ENCODE peak calls at places on chromosomes 2 and 18, in nine cellular contexts. U is T-helper 1 cell; T is PC-3; M is activated naive CD4-positive, alpha-beta T cell treated with Interleukin-2 at 50 U/mL for 16 hours; I is NCI-H1092; B is GM20000; R is T-cell; X is nephron progenitor cell; S is stimulated activated CD8-positive, alpha-beta memory T cell treated with anti-CD3 and anti-CD28 coated beads, Interleukin-15, amount 100 ng/mL, for 4 hours. L is an unnamed sample.

GRCh38 chr2:110678457-110679336 is 834 bp upstream of the BUB1 start:
- DNase-seq in I (peak), U (no peak), M (peak), B (peak), T (peak), S (no peak), R (no peak), X (peak), L (no peak)

GRCh38 chr2:218582085-218582484 is 13.4 kb downstream of the CNOT9 start:
- DNase-seq in T (peak), M (no peak), X (no peak), I (no peak), S (no peak), U (no peak), B (peak), R (no peak), L (no peak)

GRCh38 chr2:5433855-5434254 is 258.3 kb upstream of the SOX11 start:
- DNase-seq in S (no peak), T (no peak), B (no peak), U (no peak), X (no peak), I (no peak), R (no peak), M (no peak), L (no peak)

GRCh38 chr2:6639870-6640639 is 225.7 kb downstream of the CMPK2 start:
- DNase-seq in B (no peak), M (no peak), U (no peak), I (no peak), S (no peak), X (peak), R (no peak), T (no peak), L (no peak)

GRCh38 chr2:216918088-216918680 is 58.3 kb upstream of the TNP1 start:
- DNase-seq in X (no peak), I (no peak), M (no peak), B (no peak), T (peak), S (no peak), U (no peak), R (no peak), L (no peak)

GRCh38 chr2:37355735-37356134 is 11.3 kb downstream of the QPCT start:
- DNase-seq in U (no peak), M (no peak), S (no peak), I (no peak), R (no peak), B (no peak), X (no peak), T (no peak), L (no peak)

GRCh38 chr2:237459226-237459625 is 27.8 kb upstream of the MLPH start:
- DNase-seq in T (no peak), U (no peak), M (no peak), S (no peak), R (no peak), X (no peak), I (no peak), B (no peak), L (no peak)

GRCh38 chr2:76008001-76008702 is 297.4 kb upstream of the GCFC2 start:
- DNase-seq in M (no peak), U (no peak), T (no peak), I (no peak), R (no peak), S (no peak), X (no peak), B (no peak), L (no peak)

GRCh38 chr2:222176890-222177289 is 121.9 kb downstream of the PAX3 start:
- DNase-seq in T (no peak), I (no peak), U (no peak), M (no peak), B (no peak), X (peak), R (no peak), S (no peak), L (no peak)

GRCh38 chr2:224333631-224334030 is 68.3 kb downstream of the FAM124B start:
- DNase-seq in U (no peak), M (no peak), X (no peak), B (no peak), I (no peak), T (no peak), S (no peak), R (no peak), L (no peak)

GRCh38 chr2:229342376-229342775 is 71.3 kb upstream of the PID1 start:
- DNase-seq in U (no peak), T (peak), I (no peak), M (no peak), R (no peak), X (peak), B (no peak), S (no peak), L (no peak)

GRCh38 chr18:31661965-31662364 is 22.4 kb downstream of the B4GALT6 start:
- DNase-seq in B (no peak), X (no peak), M (no peak), R (no peak), T (peak), S (no peak), I (no peak), U (no peak), L (no peak)

GRCh38 chr2:12456293-12457151 is 260.2 kb upstream of the TRIB2 start:
- DNase-seq in S (peak), X (no peak), M (peak), T (peak), I (no peak), U (no peak), R (peak), B (peak), L (peak)

GRCh38 chr2:100785621-100786296 is 34.2 kb upstream of the NPAS2 start:
- DNase-seq in X (no peak), R (no peak), S (no peak), I (no peak), T (peak), U (no peak), M (no peak), B (no peak), L (no peak)

GRCh38 chr2:127721978-127722355 is 20.7 kb downstream of the SFT2D3 start:
- DNase-seq in T (peak), I (no peak), S (no peak), B (no peak), X (no peak), R (no peak), M (no peak), U (no peak), L (no peak)

GRCh38 chr2:194328456-194328855 is 1328.6 kb upstream of the SLC39A10 start:
- DNase-seq in S (no peak), I (no peak), T (no peak), R (no peak), X (no peak), B (no peak), U (no peak), M (no peak), L (no peak)

GRCh38 chr2:17276220-17276619 is 242.0 kb downstream of the RAD51AP2 start:
- DNase-seq in T (no peak), B (no peak), R (no peak), X (no peak), I (no peak), M (no peak), U (no peak), S (no peak), L (no peak)

GRCh38 chr2:237720962-237721361 is 77.6 kb upstream of the RBM44 start:
- DNase-seq in R (no peak), B (no peak), X (no peak), T (no peak), U (no peak), M (no peak), S (no peak), I (no peak), L (no peak)

GRCh38 chr2:22281033-22281432 is 1103.9 kb upstream of the KLHL29 start:
- DNase-seq in B (no peak), M (no peak), X (no peak), U (no peak), S (no peak), I (peak), R (no peak), T (no peak), L (no peak)

GRCh38 chr2:2743164-2743571 is 412.1 kb upstream of the MYT1L start:
- DNase-seq in X (no peak), S (no peak), U (no peak), B (no peak), M (no peak), T (peak), I (peak), R (no peak), L (no peak)

GRCh38 chr2:55901941-55902340 is 21.6 kb downstream of the EFEMP1 start:
- DNase-seq in R (no peak), U (no peak), B (no peak), T (no peak), S (no peak), M (no peak), X (no peak), I (no peak), L (no peak)

GRCh38 chr2:128602038-128602698 is 283.5 kb upstream of the HS6ST1 start:
- DNase-seq in B (no peak), X (no peak), S (no peak), I (no peak), T (no peak), M (no peak), R (no peak), U (no peak), L (no peak)

GRCh38 chr2:238103465-238104070 is 3.4 kb downstream of the ESPNL start:
- DNase-seq in X (no peak), I (no peak), R (no peak), U (no peak), M (peak), S (no peak), B (no peak), T (no peak), L (no peak)

GRCh38 chr2:30252723-30253688 is 21.7 kb downstream of the LBH start:
- DNase-seq in X (no peak), I (no peak), M (peak), U (no peak), B (no peak), T (peak), R (no peak), S (peak), L (no peak)

GRCh38 chr2:61605245-61605644 is 67.1 kb upstream of the XPO1 start:
- DNase-seq in T (no peak), B (no peak), U (no peak), M (no peak), R (no peak), I (no peak), X (no peak), S (no peak), L (no peak)

GRCh38 chr2:29920130-29920577 is 1.2 kb downstream of the ALK start:
- DNase-seq in S (no peak), X (peak), T (peak), M (peak), U (no peak), B (peak), R (peak), I (no peak), L (no peak)

GRCh38 chr2:9565436-9566153 is 10.0 kb upstream of the ADAM17 start:
- DNase-seq in X (no peak), I (no peak), M (no peak), U (no peak), R (no peak), B (no peak), T (peak), S (no peak), L (no peak)

L was measured in esophagus squamous epithelium.